ENCODE peak calls at places on chromosome X, in six cellular contexts. One of them, this sample, is unnamed.

GRCh38 chrX:111585337-111585736 is 73.9 kb downstream of the SERTM2 start:
- DNase-seq in stimulated activated CD8-positive, alpha-beta memory T cell treated with anti-CD3 and anti-CD28 coated beads, Interleukin-7, amount 100 ng/mL, for 24 hours: no peak
- DNase-seq in activated T-cell treated with anti-CD3 and anti-CD28 coated beads, Interleukin-2, amount 50 U/mL, for 4 hours: no peak
- DNase-seq in NCI-H1105: no peak
- DNase-seq in COLO829: no peak
- DNase-seq in stimulated activated CD4-positive, alpha-beta T cell treated with anti-CD3 and anti-CD28 coated beads, Interleukin-15, amount 100 ng/mL, for 24 hours: no peak
- DNase-seq in this sample: no peak

GRCh38 chrX:12065251-12065650 is 73.0 kb upstream of the FRMPD4 start:
- DNase-seq in COLO829: peak; percentile 12
- DNase-seq in stimulated activated CD4-positive, alpha-beta T cell treated with anti-CD3 and anti-CD28 coated beads, Interleukin-15, amount 100 ng/mL, for 24 hours: no peak
- DNase-seq in activated T-cell treated with anti-CD3 and anti-CD28 coated beads, Interleukin-2, amount 50 U/mL, for 4 hours: no peak
- DNase-seq in stimulated activated CD8-positive, alpha-beta memory T cell treated with anti-CD3 and anti-CD28 coated beads, Interleukin-7, amount 100 ng/mL, for 24 hours: no peak
- DNase-seq in NCI-H1105: no peak
- DNase-seq in this sample: no peak

GRCh38 chrX:72208126-72208525 is 26.6 kb downstream of the PIN4 start:
- DNase-seq in stimulated activated CD4-positive, alpha-beta T cell treated with anti-CD3 and anti-CD28 coated beads, Interleukin-15, amount 100 ng/mL, for 24 hours: no peak
- DNase-seq in activated T-cell treated with anti-CD3 and anti-CD28 coated beads, Interleukin-2, amount 50 U/mL, for 4 hours: no peak
- DNase-seq in COLO829: no peak
- DNase-seq in stimulated activated CD8-positive, alpha-beta memory T cell treated with anti-CD3 and anti-CD28 coated beads, Interleukin-7, amount 100 ng/mL, for 24 hours: no peak
- DNase-seq in NCI-H1105: no peak
- DNase-seq in this sample: no peak

GRCh38 chrX:68669094-68669830 is 21.8 kb downstream of the STARD8 start:
- DNase-seq in NCI-H1105: no peak
- DNase-seq in activated T-cell treated with anti-CD3 and anti-CD28 coated beads, Interleukin-2, amount 50 U/mL, for 4 hours: no peak
- DNase-seq in stimulated activated CD8-positive, alpha-beta memory T cell treated with anti-CD3 and anti-CD28 coated beads, Interleukin-7, amount 100 ng/mL, for 24 hours: no peak
- DNase-seq in stimulated activated CD4-positive, alpha-beta T cell treated with anti-CD3 and anti-CD28 coated beads, Interleukin-15, amount 100 ng/mL, for 24 hours: no peak
- DNase-seq in COLO829: no peak
- DNase-seq in this sample: no peak

GRCh38 chrX:68121371-68121770 is 311.9 kb downstream of the OPHN1 start:
- DNase-seq in NCI-H1105: no peak
- DNase-seq in stimulated activated CD8-positive, alpha-beta memory T cell treated with anti-CD3 and anti-CD28 coated beads, Interleukin-7, amount 100 ng/mL, for 24 hours: no peak
- DNase-seq in stimulated activated CD4-positive, alpha-beta T cell treated with anti-CD3 and anti-CD28 coated beads, Interleukin-15, amount 100 ng/mL, for 24 hours: no peak
- DNase-seq in COLO829: no peak
- DNase-seq in activated T-cell treated with anti-CD3 and anti-CD28 coated beads, Interleukin-2, amount 50 U/mL, for 4 hours: no peak
- DNase-seq in this sample: no peak

GRCh38 chrX:101393530-101394305 is 2.9 kb downstream of the RPL36A start:
- DNase-seq in COLO829: no peak
- DNase-seq in stimulated activated CD8-positive, alpha-beta memory T cell treated with anti-CD3 and anti-CD28 coated beads, Interleukin-7, amount 100 ng/mL, for 24 hours: no peak
- DNase-seq in stimulated activated CD4-positive, alpha-beta T cell treated with anti-CD3 and anti-CD28 coated beads, Interleukin-15, amount 100 ng/mL, for 24 hours: no peak
- DNase-seq in activated T-cell treated with anti-CD3 and anti-CD28 coated beads, Interleukin-2, amount 50 U/mL, for 4 hours: no peak
- DNase-seq in NCI-H1105: no peak
- DNase-seq in this sample: no peak

GRCh38 chrX:37757082-37757481 is 22.8 kb upstream of the CYBB start:
- DNase-seq in COLO829: no peak
- DNase-seq in activated T-cell treated with anti-CD3 and anti-CD28 coated beads, Interleukin-2, amount 50 U/mL, for 4 hours: no peak
- DNase-seq in stimulated activated CD8-positive, alpha-beta memory T cell treated with anti-CD3 and anti-CD28 coated beads, Interleukin-7, amount 100 ng/mL, for 24 hours: no peak
- DNase-seq in stimulated activated CD4-positive, alpha-beta T cell treated with anti-CD3 and anti-CD28 coated beads, Interleukin-15, amount 100 ng/mL, for 24 hours: no peak
- DNase-seq in NCI-H1105: no peak
- DNase-seq in this sample: no peak

GRCh38 chrX:65671286-65671685 is 3.8 kb downstream of the MSN start:
- DNase-seq in NCI-H1105: no peak
- DNase-seq in activated T-cell treated with anti-CD3 and anti-CD28 coated beads, Interleukin-2, amount 50 U/mL, for 4 hours: no peak
- DNase-seq in stimulated activated CD4-positive, alpha-beta T cell treated with anti-CD3 and anti-CD28 coated beads, Interleukin-15, amount 100 ng/mL, for 24 hours: no peak
- DNase-seq in stimulated activated CD8-positive, alpha-beta memory T cell treated with anti-CD3 and anti-CD28 coated beads, Interleukin-7, amount 100 ng/mL, for 24 hours: no peak
- DNase-seq in COLO829: no peak
- DNase-seq in this sample: no peak